ENCODE peak calls at places on chromosome 14, in four cellular contexts. J, P, L and G are unnamed samples.

GRCh38 chr14:97299661-97300060 is 502.5 kb downstream of the VRK1 start:
- DNase-seq in J (no peak), P (peak), L (peak), G (no peak)

GRCh38 chr14:88346048-88346639 is 23.1 kb upstream of the KCNK10 start:
- DNase-seq in J (no peak), P (no peak), L (no peak), G (no peak)

GRCh38 chr14:71289536-71289935 is 382.3 kb downstream of the PCNX1 start:
- DNase-seq in J (no peak), P (no peak), L (no peak), G (no peak)

GRCh38 chr14:24674204-24674970 is 40.4 kb upstream of the GZMB start:
- DNase-seq in J (no peak), P (no peak), L (peak), G (no peak)

GRCh38 chr14:97703006-97703760 is 906.0 kb downstream of the VRK1 start:
- DNase-seq in J (no peak), P (no peak), L (no peak), G (no peak)

GRCh38 chr14:47297374-47297773 is 378.0 kb downstream of the MDGA2 start:
- DNase-seq in J (no peak), P (no peak), L (no peak), G (no peak)

GRCh38 chr14:22994762-22995275 is 12.5 kb upstream of the AJUBA start:
- DNase-seq in J (peak), P (peak), L (no peak), G (no peak)

GRCh38 chr14:60313093-60313492 is 64.1 kb downstream of the PPM1A start:
- DNase-seq in J (no peak), P (no peak), L (no peak), G (no peak)

GRCh38 chr14:68924392-68925158 is 54.5 kb downstream of the ACTN1 start:
- DNase-seq in J (no peak), P (peak), L (no peak), G (no peak)

GRCh38 chr14:102501751-102502315 is 7.7 kb downstream of the ANKRD9 start:
- DNase-seq in J (no peak), P (no peak), L (no peak), G (no peak)

GRCh38 chr14:54597795-54598443 is 31.0 kb downstream of the SAMD4A start:
- DNase-seq in J (peak), P (no peak), L (no peak), G (no peak)

GRCh38 chr14:24392327-24393098 is 6.3 kb upstream of the NYNRIN start:
- DNase-seq in J (peak), P (no peak), L (no peak), G (peak)

GRCh38 chr14:79914595-79914994 is 296.7 kb downstream of the DIO2 start:
- DNase-seq in J (no peak), P (no peak), L (no peak), G (no peak)

GRCh38 chr14:60649815-60650381 is 621 bp upstream of the SIX1 start:
- DNase-seq in J (peak), P (peak), L (no peak), G (no peak)

GRCh38 chr14:97802974-97803373 is 1005.8 kb downstream of the VRK1 start:
- DNase-seq in J (no peak), P (no peak), L (no peak), G (no peak)

GRCh38 chr14:64891839-64892375 is 12.2 kb upstream of the SPTB start:
- DNase-seq in J (peak), P (peak), L (no peak), G (peak)

GRCh38 chr14:61482348-61483206 is 161.2 kb downstream of the PRKCH start:
- DNase-seq in J (no peak), P (no peak), L (no peak), G (no peak)

GRCh38 chr14:81268016-81268416 is 47.3 kb upstream of the GTF2A1 start:
- DNase-seq in J (peak), P (no peak), L (no peak), G (no peak)

GRCh38 chr14:75979641-75980422 is 2.0 kb downstream of the TGFB3 start:
- DNase-seq in J (no peak), P (no peak), L (no peak), G (no peak)

GRCh38 chr14:40697221-40697620 is 909.5 kb upstream of the LRFN5 start:
- DNase-seq in J (no peak), P (no peak), L (no peak), G (no peak)

GRCh38 chr14:103169954-103170353 is 46.7 kb downstream of the TNFAIP2 start:
- DNase-seq in J (no peak), P (no peak), L (no peak), G (no peak)

GRCh38 chr14:80388980-80389711 is 177.8 kb upstream of the DIO2 start:
- DNase-seq in J (peak), P (no peak), L (no peak), G (no peak)

GRCh38 chr14:89779707-89780106 is 174.8 kb downstream of the EFCAB11 start:
- DNase-seq in J (no peak), P (no peak), L (no peak), G (no peak)

GRCh38 chr14:29216316-29216715 is 449.7 kb downstream of the FOXG1 start:
- DNase-seq in J (no peak), P (no peak), L (no peak), G (no peak)

GRCh38 chr14:98889107-98889835 is 382.7 kb downstream of the BCL11B start:
- DNase-seq in J (no peak), P (no peak), L (no peak), G (no peak)

GRCh38 chr14:28754209-28754985 is 12.2 kb upstream of the FOXG1 start:
- DNase-seq in J (peak), P (peak), L (no peak), G (peak)

GRCh38 chr14:97916669-97917068 is 1119.5 kb downstream of the VRK1 start:
- DNase-seq in J (no peak), P (no peak), L (no peak), G (no peak)

GRCh38 chr14:103746706-103747105 is 31.1 kb downstream of the ZFYVE21 start:
- DNase-seq in J (peak), P (no peak), L (no peak), G (no peak)

GRCh38 chr14:95885866-95886265 is 9.2 kb downstream of the TUNAR start:
- DNase-seq in J (no peak), P (no peak), L (no peak), G (peak)

GRCh38 chr14:97603201-97603600 is 806.0 kb downstream of the VRK1 start:
- DNase-seq in J (no peak), P (no peak), L (peak), G (no peak)

GRCh38 chr14:49876563-49877127 is 16.2 kb upstream of the ARF6 start:
- DNase-seq in J (no peak), P (no peak), L (no peak), G (no peak)

GRCh38 chr14:51533160-51533559 is 118.5 kb upstream of the FRMD6 start:
- DNase-seq in J (peak), P (no peak), L (no peak), G (no peak)

GRCh38 chr14:76917158-76917596 is 91.0 kb downstream of the LRRC74A start:
- DNase-seq in J (peak), P (peak), L (no peak), G (peak)

GRCh38 chr14:41830679-41831078 is 224.0 kb downstream of the LRFN5 start:
- DNase-seq in J (peak), P (no peak), L (no peak), G (no peak)

GRCh38 chr14:100775831-100776591 is 49.3 kb downstream of the DLK1 start:
- DNase-seq in J (peak), P (no peak), L (no peak), G (no peak)

GRCh38 chr14:102930753-102931579 is 8.5 kb downstream of the AMN start:
- DNase-seq in J (peak), P (peak), L (no peak), G (no peak)

GRCh38 chr14:74765721-74766120 is 2.6 kb downstream of the YLPM1 start:
- DNase-seq in J (no peak), P (no peak), L (no peak), G (no peak)
- H3K4me3 ChIP-seq in J (peak), P (peak), L (no peak), G (no peak)

GRCh38 chr14:33229269-33229924 is 290.7 kb downstream of the NPAS3 start:
- DNase-seq in J (no peak), P (no peak), L (no peak), G (no peak)

DNA sequence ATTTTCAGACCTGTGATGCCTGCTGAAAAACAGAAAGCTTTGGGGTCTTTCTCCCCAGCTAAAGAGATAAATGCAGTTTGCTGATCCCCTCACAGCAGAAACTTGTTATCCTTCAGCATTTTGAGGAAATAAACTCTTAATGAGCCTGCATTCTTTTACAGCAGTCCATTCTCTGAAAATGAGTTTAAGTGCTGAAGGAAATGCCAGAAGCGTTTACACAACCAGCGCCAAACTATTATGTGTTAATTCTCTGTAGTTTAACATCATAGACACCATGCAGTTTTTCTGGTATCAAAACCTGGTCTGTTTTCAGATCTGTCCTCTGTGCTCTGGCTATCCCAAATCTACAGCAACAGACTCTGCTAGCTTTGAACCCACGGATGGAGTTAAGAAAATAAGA is 291.3 kb downstream of the NPAS3 start:
- DNase-seq in J (no peak), P (no peak), L (no peak), G (no peak)
- H3K4me3 ChIP-seq in J (no peak), P (no peak), L (no peak), G (no peak)

GRCh38 chr14:63745858-63746425 is 18.1 kb upstream of the SGPP1 start:
- DNase-seq in J (no peak), P (no peak), L (no peak), G (no peak)
- H3K4me3 ChIP-seq in J (no peak), P (no peak), L (no peak), G (no peak)

DNA sequence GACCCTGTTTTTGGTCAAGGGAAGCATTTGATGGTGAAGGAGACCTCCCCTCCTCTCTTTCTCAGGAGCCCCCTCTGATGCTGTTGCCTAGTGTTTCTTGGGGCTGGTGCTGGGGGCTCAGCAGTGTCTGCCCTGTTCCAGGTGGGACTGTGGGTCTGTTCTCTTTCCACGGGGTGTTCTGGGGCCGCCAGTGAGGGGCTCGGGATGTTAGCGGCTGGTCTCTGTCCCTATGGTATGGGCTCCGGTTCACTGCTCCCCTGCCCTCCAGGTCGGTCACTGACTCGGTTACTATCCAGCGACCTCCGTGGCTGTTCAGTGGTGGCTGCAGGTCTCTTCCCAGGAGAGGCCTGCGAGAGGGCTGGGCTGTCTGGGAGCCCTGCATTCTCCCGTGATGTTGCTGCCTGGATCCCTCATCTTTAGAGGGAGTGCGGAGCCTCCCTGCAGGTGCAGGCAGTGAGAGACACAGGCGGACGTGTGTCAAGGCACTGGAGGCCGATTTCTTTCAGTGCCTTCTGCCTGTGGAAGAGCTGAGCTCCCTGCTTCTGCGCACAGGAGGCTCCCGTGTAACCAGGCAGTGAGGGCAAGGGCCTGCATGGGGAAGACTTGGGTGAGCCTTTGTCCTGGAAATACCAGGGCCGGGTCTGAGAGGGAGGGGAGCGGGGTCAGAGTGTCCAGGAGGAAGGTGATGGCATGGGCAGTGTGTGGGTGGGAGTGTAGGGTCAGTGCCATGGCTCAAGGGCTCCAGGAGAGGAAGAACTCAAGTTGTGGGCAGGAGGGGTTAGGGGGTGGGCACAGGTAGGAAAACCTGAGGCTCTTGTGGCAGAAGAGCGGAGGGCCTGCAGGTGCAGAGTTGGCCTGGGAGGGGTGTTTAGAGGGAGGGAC is 362.6 kb downstream of the TMEM121 start:
- DNase-seq in J (no peak), P (no peak), L (no peak), G (no peak)
- H3K4me3 ChIP-seq in J (no peak), P (no peak), L (no peak), G (no peak)